ENCODE peak calls at places on chromosomes 16 and 17, in five cellular contexts. C, A, S, P and H are unnamed samples.

GRCh38 chr17:63881935-63882601 is at the start of gene GH2:
- DNase-seq in S (peak; percentile 53), P (peak; percentile 40), A (peak; percentile 79), C (peak; percentile 58), H (peak; percentile 62)

GRCh38 chr16:89370601-89371000 is 119.8 kb downstream of the ANKRD11 start:
- DNase-seq in C (no peak), P (no peak), S (no peak), A (no peak), H (no peak)

GRCh38 chr16:29028457-29029167 is 43.8 kb downstream of the LAT start:
- DNase-seq in P (peak; percentile 15), A (no peak), C (no peak), S (no peak), H (no peak)

GRCh38 chr17:32627233-32628008 is 140.6 kb downstream of the CDK5R1 start:
- DNase-seq in A (peak; percentile 7), S (no peak), C (peak; percentile 91), P (no peak), H (peak; percentile 40)

GRCh38 chr16:58043571-58044155 is 18.1 kb downstream of the MMP15 start:
- DNase-seq in S (no peak), C (no peak), P (peak; percentile 5), A (no peak), H (no peak)

GRCh38 chr16:78735337-78735736 is 635.9 kb downstream of the WWOX start:
- DNase-seq in S (no peak), P (no peak), C (no peak), A (no peak), H (no peak)

GRCh38 chr17:69609495-69610315 is 195.2 kb downstream of the MAP2K6 start:
- DNase-seq in C (peak; percentile 27), P (no peak), A (peak; percentile 68), S (no peak), H (peak; percentile 60)

GRCh38 chr17:57480438-57481196 is 224.3 kb downstream of the MSI2 start:
- DNase-seq in C (no peak), P (peak; percentile 86), S (peak; percentile 84), A (peak; percentile 84), H (peak; percentile 86)

GRCh38 chr16:2194852-2195315 is 1.5 kb downstream of the CASKIN1 start:
- DNase-seq in C (peak; percentile 64), A (peak; percentile 64), S (peak; percentile 53), P (no peak), H (peak; percentile 51)

GRCh38 chr16:86307518-86307903 is 202.8 kb upstream of the FOXF1 start:
- DNase-seq in P (no peak), S (no peak), A (peak; percentile 14), C (no peak), H (peak; percentile 70)

GRCh38 chr16:307691-308312 is 24.8 kb downstream of the PDIA2 start:
- DNase-seq in C (no peak), A (no peak), S (no peak), P (no peak), H (no peak)

GRCh38 chr16:75062135-75062943 is 54.2 kb downstream of the LDHD start:
- DNase-seq in P (peak; percentile 82), S (no peak), A (no peak), C (no peak), H (no peak)

GRCh38 chr16:3113765-3114479 is 1.5 kb downstream of the ZNF205 start:
- DNase-seq in P (no peak), C (no peak), S (no peak), A (peak; percentile 32), H (peak; percentile 46)

GRCh38 chr16:1983544-1984346 is at the start of gene GFER:
- DNase-seq in A (peak; percentile 86), P (peak; percentile 73), C (peak; percentile 99), S (peak; percentile 90), H (peak; percentile 95)

GRCh38 chr17:44210342-44211192 is 8.9 kb downstream of the UBTF start:
- DNase-seq in C (peak; percentile 92), S (peak; percentile 93), P (no peak), A (peak; percentile 85), H (peak; percentile 95)

GRCh38 chr16:88914750-88915368 is 48.4 kb upstream of the PABPN1L start:
- DNase-seq in C (no peak), S (no peak), A (no peak), P (no peak), H (peak; percentile 88)

GRCh38 chr17:76585048-76585648 is 512 bp downstream of the ST6GALNAC2 start:
- DNase-seq in S (no peak), C (peak; percentile 70), A (no peak), P (no peak), H (peak; percentile 51)
- TF ChIP-seq EZH2 in S (no peak), C (peak; percentile 99), A (no peak), P (no peak), H (no peak)

GRCh38 chr17:9568004-9568403 is 7.6 kb downstream of the STX8 start:
- DNase-seq in S (no peak), P (no peak), C (no peak), A (no peak), H (no peak)

GRCh38 chr17:9564104-9564503 is 11.5 kb downstream of the STX8 start:
- DNase-seq in A (no peak), P (no peak), C (no peak), S (no peak), H (no peak)

GRCh38 chr17:9571201-9571600 is 4.4 kb downstream of the STX8 start:
- DNase-seq in C (no peak), A (no peak), S (no peak), P (no peak), H (no peak)

GRCh38 chr17:9568957-9569588 is 6.5 kb downstream of the STX8 start:
- DNase-seq in C (no peak), P (no peak), A (no peak), S (no peak), H (no peak)

GRCh38 chr17:9566067-9566466 is 9.6 kb downstream of the STX8 start:
- DNase-seq in P (no peak), C (no peak), A (no peak), S (no peak), H (no peak)
- H3F3A ChIP-seq in P (no peaks in the 10 kb centered on the region), C (no peaks in the 10 kb centered on the region), A (no peaks in the 10 kb centered on the region), S (no peaks in the 10 kb centered on the region), H (peaks cover 8% of the 10 kb centered on the region)

DNA sequence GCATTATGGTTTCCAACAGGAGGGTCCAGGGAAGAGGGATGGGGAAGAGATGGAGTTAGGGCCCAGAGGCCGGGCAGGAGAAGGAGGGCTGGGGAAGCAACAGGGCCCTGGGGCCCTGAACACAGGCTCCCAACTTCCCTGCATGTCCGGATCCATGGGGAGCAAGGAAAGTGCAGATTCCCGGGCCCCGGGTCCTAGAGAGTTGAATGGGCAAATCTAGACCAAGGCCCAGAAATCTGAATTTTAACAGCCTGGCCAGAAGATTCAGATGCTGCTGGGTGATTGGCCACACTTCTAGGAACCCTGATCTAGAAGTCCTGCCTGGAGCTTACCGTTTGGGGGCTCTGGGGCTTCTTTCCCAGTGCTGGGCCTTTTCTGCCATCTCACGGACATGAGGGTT is 13.2 kb downstream of the MGAT5B start:
- DNase-seq in A (no peak), S (no peak), P (no peak), C (no peak), H (no peak)
- H3K9me3 ChIP-seq in A (no peaks in the 10 kb centered on the region), S (no peaks in the 10 kb centered on the region), P (no peaks in the 10 kb centered on the region), C (no peaks in the 10 kb centered on the region), H (no peaks in the 10 kb centered on the region)

DNA sequence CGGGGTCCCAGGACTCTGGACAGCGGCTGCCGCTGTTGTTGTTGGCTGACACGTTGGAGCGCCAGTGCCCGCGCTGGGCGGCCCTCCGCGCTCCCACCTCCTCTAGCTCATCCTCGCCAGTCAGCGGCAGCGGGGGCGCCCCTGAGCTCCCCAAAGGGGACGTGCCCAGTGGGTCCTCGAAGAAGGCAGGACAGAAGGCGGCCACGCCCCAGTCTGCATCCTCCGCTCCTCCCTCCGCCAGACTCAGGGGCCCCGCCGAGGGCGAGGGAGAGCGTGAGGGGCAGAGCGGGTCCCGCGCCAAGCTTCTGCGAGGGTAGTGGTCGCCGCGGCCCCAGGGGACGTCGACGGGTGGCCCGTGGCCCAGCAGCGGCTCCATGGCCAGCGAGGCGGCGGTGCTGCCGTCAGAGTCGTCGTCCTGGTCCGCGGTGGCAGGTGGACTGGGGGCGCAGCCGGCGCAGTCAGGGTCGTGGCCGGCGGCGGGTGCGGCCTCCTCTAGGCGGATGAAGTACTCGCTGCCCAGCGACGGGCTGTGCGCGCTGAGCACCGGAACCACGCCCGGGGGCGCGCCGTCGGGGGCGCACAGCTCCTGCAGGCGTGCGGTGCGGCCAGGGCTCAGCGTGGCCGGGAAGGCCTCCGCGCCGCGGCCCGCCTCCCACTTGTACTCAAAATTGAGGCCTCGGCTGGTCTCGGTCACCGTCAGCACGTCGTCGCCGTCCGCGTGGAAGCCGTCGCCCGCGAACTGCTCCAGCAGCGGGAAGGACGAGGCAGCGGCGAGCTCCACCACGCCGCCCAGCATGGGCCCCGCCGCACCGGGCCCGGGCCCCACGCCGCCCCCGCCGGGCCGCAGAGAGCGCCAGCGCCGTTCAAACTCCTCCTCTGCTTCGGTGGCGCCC is 43.2 kb upstream of the PVALEF start:
- DNase-seq in A (no peak), S (no peak), P (no peak), C (no peak), H (peak; percentile 35)
- TF ChIP-seq EZH2 in A (no peak), S (no peak), P (no peak), C (no peak), H (peak; percentile 60)

GRCh38 chr17:78707923-78708322 is 74.2 kb downstream of the CYTH1 start:
- DNase-seq in C (no peak), S (no peak), P (no peak), A (no peak), H (no peak)
- H3F3A ChIP-seq in C (no peaks in the 10 kb centered on the region), S (peaks cover 21% of the 10 kb centered on the region), P (peaks cover 8% of the 10 kb centered on the region), A (peaks cover 8% of the 10 kb centered on the region), H (no peaks in the 10 kb centered on the region)

GRCh38 chr16:11010576-11011221 is 66.3 kb downstream of the CLEC16A start:
- DNase-seq in P (no peak), S (no peak), A (no peak), C (no peak), H (peak; percentile 26)
- H3K9me3 ChIP-seq in P (no peaks in the 10 kb centered on the region), S (no peaks in the 10 kb centered on the region), A (no peaks in the 10 kb centered on the region), C (no peaks in the 10 kb centered on the region), H (no peaks in the 10 kb centered on the region)

GRCh38 chr17:19583871-19584270 is 50.2 kb downstream of the SLC47A1 start:
- DNase-seq in S (no peak), C (no peak), A (no peak), P (no peak), H (no peak)
- TF ChIP-seq EZH2 in S (no peak), C (no peak), A (no peak), P (no peak), H (no peak)

GRCh38 chr16:11722468-11722808 is 20.2 kb downstream of the TXNDC11 start:
- DNase-seq in P (no peak), C (no peak), A (no peak), S (no peak), H (no peak)

GRCh38 chr16:11727945-11728543 is 14.6 kb downstream of the TXNDC11 start:
- DNase-seq in C (no peak), S (peak; percentile 91), P (no peak), A (no peak), H (no peak)

GRCh38 chr16:11721781-11722467 is 20.7 kb downstream of the TXNDC11 start:
- DNase-seq in C (no peak), S (no peak), P (no peak), A (no peak), H (no peak)

GRCh38 chr16:11726008-11726407 is 16.6 kb downstream of the TXNDC11 start:
- DNase-seq in C (no peak), P (no peak), S (peak; percentile 6), A (no peak), H (no peak)

DNA sequence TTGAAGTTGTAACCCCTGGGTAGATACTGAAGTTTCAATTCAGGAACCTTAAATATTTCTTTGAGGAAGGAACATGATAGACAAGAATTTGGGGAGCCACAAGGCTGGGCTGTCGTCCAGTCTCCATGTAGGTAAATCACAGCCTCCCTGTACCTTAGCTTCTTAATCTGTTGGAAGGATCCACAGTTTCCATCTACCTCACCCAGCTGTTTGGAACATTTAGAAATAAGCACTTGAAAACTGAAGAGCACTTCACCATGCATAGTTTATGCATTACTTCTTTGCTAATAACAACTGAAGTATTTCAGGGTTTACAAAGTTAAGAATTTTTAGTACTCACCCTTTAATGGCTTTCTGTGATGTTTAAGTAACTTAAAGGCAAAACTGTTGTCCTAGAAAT is 17.2 kb downstream of the TXNDC11 start:
- DNase-seq in P (no peak), A (no peak), S (no peak), C (no peak), H (peak; percentile 8)
- H3F3A ChIP-seq in P (no peaks in the 10 kb centered on the region), A (no peaks in the 10 kb centered on the region), S (peaks cover 97% of the 10 kb centered on the region), C (peaks cover 2% of the 10 kb centered on the region), H (peaks cover 6% of the 10 kb centered on the region)